ENCODE peak calls at places on chromosomes 5 and 9, in seven cellular contexts. V, I, G, O, B, T and Q are unnamed samples.

GRCh38 chr9:76891874-76892273 is 14.0 kb downstream of the PRUNE2 start:
- DNase-seq in V (no peak), B (no peak), I (no peak), T (no peak), G (no peak), O (no peak), Q (no peak)

GRCh38 chr9:98998441-98999151 is 54.9 kb downstream of the COL15A1 start:
- DNase-seq in G (peak; percentile 93), B (peak; percentile 90), V (peak; percentile 89), T (peak; percentile 87), I (peak; percentile 58), O (peak; percentile 67), Q (peak; percentile 96)

GRCh38 chr9:87039809-87040392 is 92.6 kb upstream of the GAS1 start:
- DNase-seq in G (no peak), O (peak; percentile 68), I (no peak), T (peak; percentile 52), V (no peak), B (no peak), Q (no peak)

GRCh38 chr5:59798862-59799667 is 94.5 kb downstream of the PDE4D start:
- DNase-seq in B (no peak), O (peak; percentile 54), G (no peak), I (no peak), V (no peak), T (peak; percentile 31), Q (no peak)

GRCh38 chr5:134462047-134462575 is 50.4 kb upstream of the CDKN2AIPNL start:
- DNase-seq in V (no peak), O (no peak), G (peak; percentile 20), B (peak; percentile 37), T (no peak), I (no peak), Q (peak; percentile 57)

GRCh38 chr5:180332051-180332517 is 21.1 kb downstream of the GFPT2 start:
- DNase-seq in B (no peak), V (no peak), G (peak; percentile 79), I (no peak), T (peak; percentile 59), O (peak; percentile 25), Q (no peak)

GRCh38 chr5:370959-371810 is 49.7 kb downstream of the AHRR start:
- DNase-seq in I (no peak), V (no peak), B (no peak), O (no peak), T (no peak), G (no peak), Q (peak; percentile 38)

GRCh38 chr5:121745407-121745806 is 106.3 kb upstream of the FTMT start:
- DNase-seq in I (no peak), V (no peak), T (no peak), O (no peak), G (no peak), B (no peak), Q (no peak)

GRCh38 chr9:136886610-136887597 is 588 bp downstream of the TRAF2 start:
- DNase-seq in B (no peak), O (peak; percentile 18), V (no peak), T (peak; percentile 12), I (peak; percentile 28), G (peak; percentile 71), Q (no peak)

GRCh38 chr5:155023320-155023719 is 9.8 kb downstream of the KIF4B start:
- DNase-seq in B (no peak), G (no peak), O (no peak), T (no peak), I (no peak), V (no peak), Q (no peak)

GRCh38 chr9:123355761-123356520 is at the start of gene CRB2:
- DNase-seq in B (no peak), V (no peak), I (no peak), O (no peak), G (no peak), T (no peak), Q (no peak)

GRCh38 chr9:14437336-14438231 is 123.6 kb upstream of the NFIB start:
- DNase-seq in G (no peak), T (no peak), V (no peak), I (no peak), B (no peak), O (no peak), Q (no peak)

GRCh38 chr9:124520206-124520596 is 13.0 kb upstream of the NR5A1 start:
- DNase-seq in T (no peak), I (no peak), V (no peak), O (no peak), G (no peak), B (no peak), Q (no peak)

GRCh38 chr9:99184073-99184426 is 37.7 kb downstream of the ALG2 start:
- DNase-seq in G (no peak), B (no peak), I (no peak), T (no peak), V (peak; percentile 26), O (no peak), Q (peak; percentile 82)

GRCh38 chr5:72467987-72468386 is 39.2 kb downstream of the ZNF366 start:
- DNase-seq in G (no peak), B (no peak), T (peak; percentile 89), I (no peak), O (peak; percentile 84), V (no peak), Q (no peak)

GRCh38 chr9:137241490-137242328 is 622 bp downstream of the TUBB4B start:
- DNase-seq in G (peak; percentile 88), I (peak; percentile 79), T (peak; percentile 44), O (peak; percentile 37), V (peak; percentile 72), B (no peak), Q (peak; percentile 90)

GRCh38 chr9:134411451-134412297 is 85.4 kb downstream of the RXRA start:
- DNase-seq in B (no peak), I (no peak), G (no peak), T (peak; percentile 66), O (peak; percentile 13), V (peak; percentile 69), Q (no peak)

GRCh38 chr9:101848485-101848919 is 110.1 kb upstream of the GRIN3A start:
- DNase-seq in T (no peak), V (no peak), I (no peak), B (no peak), O (no peak), G (no peak), Q (no peak)

GRCh38 chr5:9284272-9284671 is 261.6 kb downstream of the SEMA5A start:
- DNase-seq in V (no peak), I (no peak), G (no peak), B (no peak), O (no peak), T (no peak), Q (no peak)

GRCh38 chr9:72428329-72428728 is 63.3 kb upstream of the ZFAND5 start:
- DNase-seq in B (no peak), G (no peak), I (no peak), O (peak; percentile 15), V (no peak), T (peak; percentile 87), Q (no peak)

GRCh38 chr9:13786131-13786530 is 506.6 kb upstream of the MPDZ start:
- DNase-seq in V (peak; percentile 64), I (no peak), B (no peak), G (no peak), O (peak; percentile 84), T (peak; percentile 72), Q (peak; percentile 68)

GRCh38 chr9:80410106-80410505 is 838.3 kb downstream of the TLE4 start:
- DNase-seq in O (peak; percentile 38), I (no peak), B (no peak), T (peak; percentile 1), G (no peak), V (no peak), Q (no peak)

GRCh38 chr5:52787600-52788504 is at the start of the genes ITGA1 and PELO:
- DNase-seq in O (peak; percentile 88), T (peak; percentile 88), G (peak; percentile 79), B (peak; percentile 87), I (peak; percentile 42), V (peak; percentile 67), Q (peak; percentile 88)

DNA sequence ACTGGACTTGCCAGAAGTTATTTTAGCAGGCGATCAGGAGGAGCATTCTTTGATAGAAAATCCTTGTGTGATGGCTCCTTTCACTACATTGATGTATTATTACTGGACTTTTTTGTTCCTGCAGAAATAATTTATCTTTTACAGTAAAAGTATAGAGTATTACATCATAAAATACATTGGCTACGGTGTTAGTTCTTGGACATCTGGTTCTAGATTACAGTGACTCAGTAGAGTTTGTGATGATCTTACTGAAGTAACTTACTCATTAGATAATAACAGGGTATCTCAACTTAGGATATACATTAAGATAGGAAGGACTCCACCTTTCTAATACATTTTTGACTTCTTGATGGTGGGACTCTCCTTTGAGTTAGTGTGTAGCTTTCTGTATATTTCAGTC is 59.0 kb downstream of the ZNF462 start:
- DNase-seq in G (no peak), T (peak; percentile 20), I (no peak), B (no peak), O (peak; percentile 48), V (no peak), Q (no peak)
- H3K4me3 ChIP-seq in G (no peak overlapping the region), T (no peak overlapping the region), I (no peak overlapping the region), B (peak overlapping the region; percentile 9), O (no peak overlapping the region), V (peak overlapping the region; percentile 50), Q (no peak overlapping the region)

GRCh38 chr9:130866474-130866965 is 30.1 kb downstream of the QRFP start:
- DNase-seq in V (no peak), B (peak; percentile 78), T (peak; percentile 93), I (peak; percentile 53), O (peak; percentile 91), G (peak; percentile 74), Q (peak; percentile 76)
- H3K4me3 ChIP-seq in V (no peak overlapping the region), B (no peak overlapping the region), T (peak overlapping the region; percentile 49), I (no peak overlapping the region), O (peak overlapping the region; percentile 25), G (no peak overlapping the region), Q (no peak overlapping the region)

DNA sequence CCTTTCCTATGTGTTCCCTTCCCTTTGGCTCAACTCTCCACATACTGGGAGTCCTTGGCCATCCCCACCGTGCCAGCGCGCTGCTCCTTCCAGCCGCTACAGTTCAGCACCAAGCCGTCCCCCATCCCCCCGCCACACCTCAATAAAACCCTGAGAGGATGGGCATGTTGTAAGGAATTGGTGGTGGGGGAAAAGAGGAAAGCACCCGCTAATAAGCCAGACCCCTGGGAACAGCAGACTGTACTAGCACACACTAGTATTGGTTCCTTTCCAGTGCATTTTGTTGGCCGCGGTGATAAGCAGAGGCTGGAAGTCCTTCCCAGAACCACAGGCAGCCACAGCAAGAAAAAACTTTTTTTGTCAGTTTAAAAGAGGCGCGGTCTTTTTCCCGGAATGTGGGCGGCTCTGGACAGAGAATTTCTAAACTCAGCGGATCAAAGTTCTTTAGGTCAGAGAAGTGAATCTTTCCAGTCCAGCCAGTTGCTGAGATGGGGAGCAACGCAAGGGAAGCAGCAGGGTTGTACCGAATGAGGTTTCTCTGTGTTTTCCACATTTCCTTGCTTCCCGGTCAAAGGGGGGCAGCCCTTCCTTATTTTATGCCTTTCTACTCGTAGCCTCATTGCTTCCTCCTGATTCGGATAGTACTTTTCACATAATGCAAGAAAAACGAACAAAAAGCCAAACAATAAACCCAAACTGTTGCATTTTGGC is 2.1 kb downstream of the CHSY3 start:
- DNase-seq in T (peak; percentile 70), G (no peak), I (no peak), B (peak; percentile 61), V (no peak), O (peak; percentile 53), Q (peak; percentile 59)
- H3K4me3 ChIP-seq in T (peak overlapping the region; percentile 71), G (no peak overlapping the region), I (no peak overlapping the region), B (peak overlapping the region; percentile 72), V (peak overlapping the region; percentile 82), O (peak overlapping the region; percentile 61), Q (peak overlapping the region; percentile 95)

DNA sequence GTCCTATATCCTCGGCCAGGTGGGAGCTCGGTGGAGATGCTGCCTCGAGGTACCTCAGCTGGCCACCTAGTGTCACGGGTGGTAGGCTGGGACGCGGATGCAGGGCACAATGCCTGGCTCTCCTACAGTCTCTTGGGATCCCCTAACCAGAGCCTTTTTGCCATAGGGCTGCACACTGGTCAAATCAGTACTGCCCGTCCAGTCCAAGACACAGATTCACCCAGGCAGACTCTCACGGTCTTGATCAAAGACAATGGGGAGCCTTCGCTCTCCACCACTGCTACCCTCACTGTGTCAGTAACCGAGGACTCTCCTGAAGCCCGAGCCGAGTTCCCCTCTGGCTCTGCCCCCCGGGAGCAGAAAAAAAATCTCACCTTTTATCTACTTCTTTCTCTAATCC is 2.0 kb downstream of the PCDHGC3 start:
- DNase-seq in O (no peak), B (no peak), I (no peak), G (no peak), T (no peak), V (no peak), Q (no peak)
- H3K4me3 ChIP-seq in O (peak overlapping the region; percentile 95), B (peak overlapping the region; percentile 80), I (no peak overlapping the region), G (peak overlapping the region; percentile 26), T (peak overlapping the region; percentile 66), V (peak overlapping the region; percentile 73), Q (peak overlapping the region; percentile 47)